ENCODE peak calls at places on chromosomes 1 and 21, in four cellular contexts. W is stomach, E is esophagus squamous epithelium, A is suprapubic skin. K is an unnamed sample.

GRCh38 chr1:234782821-234783220 is 172.8 kb upstream of the IRF2BP2 start:
- DNase-seq in W (no peak), E (no peak), A (no peak), K (no peak)

GRCh38 chr1:100615686-100616085 is 77.7 kb downstream of the GPR88 start:
- DNase-seq in W (no peak), E (no peak), A (no peak), K (no peak)

GRCh38 chr1:9890224-9890731 is 19.8 kb downstream of the CTNNBIP1 start:
- DNase-seq in W (peak; percentile 64), E (no peak), A (no peak), K (peak; percentile 22)

GRCh38 chr1:150615346-150616201 is 13.8 kb downstream of the ENSA start:
- DNase-seq in W (no peak), E (no peak), A (no peak), K (peak; percentile 51)

GRCh38 chr1:107081102-107081501 is 24.6 kb downstream of the PRMT6 start:
- DNase-seq in W (no peak), E (no peak), A (no peak), K (no peak)

GRCh38 chr1:194698908-194699318 is 1512.5 kb upstream of the B3GALT2 start:
- DNase-seq in W (no peak), E (no peak), A (no peak), K (no peak)

GRCh38 chr1:165452336-165453130 is 7.6 kb upstream of the RXRG start:
- DNase-seq in W (no peak), E (no peak), A (no peak), K (no peak)

GRCh38 chr21:42016364-42016985 is 6.3 kb upstream of the ZBTB21 start:
- DNase-seq in W (no peak), E (no peak), A (no peak), K (no peak)

GRCh38 chr1:54312874-54313316 is 93.3 kb downstream of the SSBP3 start:
- DNase-seq in W (no peak), E (no peak), A (peak; percentile 80), K (peak; percentile 47)

GRCh38 chr1:48851638-48852037 is 74.9 kb upstream of the BEND5 start:
- DNase-seq in W (no peak), E (no peak), A (no peak), K (no peak)

GRCh38 chr1:9128520-9129371 is at the start of gene GPR157:
- DNase-seq in W (peak; percentile 94), E (peak; percentile 60), A (peak; percentile 91), K (peak; percentile 95)

GRCh38 chr1:175222296-175222938 is 29.8 kb upstream of the KIAA0040 start:
- DNase-seq in W (no peak), E (no peak), A (no peak), K (no peak)

GRCh38 chr1:25232866-25233784 is 823 bp upstream of the SYF2 start:
- DNase-seq in W (peak; percentile 68), E (peak; percentile 21), A (peak; percentile 93), K (peak; percentile 90)

GRCh38 chr1:68421350-68421749 is 28.4 kb downstream of the RPE65 start:
- DNase-seq in W (no peak), E (no peak), A (no peak), K (no peak)

GRCh38 chr1:154860154-154860870 is 9.8 kb downstream of the KCNN3 start:
- DNase-seq in W (no peak), E (no peak), A (no peak), K (peak; percentile 62)

GRCh38 chr1:1317420-1317819 is 7.0 kb downstream of the INTS11 start:
- DNase-seq in W (no peak), E (no peak), A (no peak), K (no peak)
- TF ChIP-seq POLR2A in W (no peak), E (no peak), A (no peak), K (no peak)

DNA sequence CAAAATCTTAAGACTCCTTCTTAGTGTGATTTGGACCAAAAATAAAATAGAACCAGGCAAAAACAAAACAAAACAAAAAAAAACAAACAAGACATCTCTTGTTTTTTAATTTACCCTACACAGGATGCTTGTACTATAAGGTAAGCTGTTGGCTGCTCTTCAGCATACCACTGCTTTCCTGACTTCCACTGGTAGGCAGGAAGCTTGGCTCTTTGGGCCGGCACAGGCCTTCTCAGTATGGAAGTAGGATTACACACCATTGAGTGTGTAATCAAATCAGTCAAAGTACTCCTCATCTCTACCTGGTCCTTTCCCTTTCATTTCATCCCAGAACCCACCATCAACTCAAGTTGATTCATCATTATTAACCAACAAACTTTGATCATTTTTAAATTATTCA is 61.9 kb upstream of the RGS1 start:
- DNase-seq in W (no peak), E (no peak), A (no peak), K (no peak)
- H3K27me3 ChIP-seq in W (no peaks in the 10 kb centered on the region), E (no peaks in the 10 kb centered on the region), A (no peaks in the 10 kb centered on the region), K (no peaks in the 10 kb centered on the region)

GRCh38 chr21:45356251-45356650 is 48.7 kb upstream of the COL18A1 start:
- DNase-seq in W (no peak), E (no peak), A (no peak), K (no peak)

GRCh38 chr21:45357436-45358260 is 47.3 kb upstream of the COL18A1 start:
- DNase-seq in W (peak; percentile 60), E (no peak), A (no peak), K (peak; percentile 24)

GRCh38 chr21:45358261-45358670 is 46.7 kb upstream of the COL18A1 start:
- DNase-seq in W (no peak), E (no peak), A (no peak), K (no peak)

GRCh38 chr21:45355573-45355972 is 49.4 kb upstream of the COL18A1 start:
- DNase-seq in W (no peak), E (no peak), A (no peak), K (no peak)

DNA sequence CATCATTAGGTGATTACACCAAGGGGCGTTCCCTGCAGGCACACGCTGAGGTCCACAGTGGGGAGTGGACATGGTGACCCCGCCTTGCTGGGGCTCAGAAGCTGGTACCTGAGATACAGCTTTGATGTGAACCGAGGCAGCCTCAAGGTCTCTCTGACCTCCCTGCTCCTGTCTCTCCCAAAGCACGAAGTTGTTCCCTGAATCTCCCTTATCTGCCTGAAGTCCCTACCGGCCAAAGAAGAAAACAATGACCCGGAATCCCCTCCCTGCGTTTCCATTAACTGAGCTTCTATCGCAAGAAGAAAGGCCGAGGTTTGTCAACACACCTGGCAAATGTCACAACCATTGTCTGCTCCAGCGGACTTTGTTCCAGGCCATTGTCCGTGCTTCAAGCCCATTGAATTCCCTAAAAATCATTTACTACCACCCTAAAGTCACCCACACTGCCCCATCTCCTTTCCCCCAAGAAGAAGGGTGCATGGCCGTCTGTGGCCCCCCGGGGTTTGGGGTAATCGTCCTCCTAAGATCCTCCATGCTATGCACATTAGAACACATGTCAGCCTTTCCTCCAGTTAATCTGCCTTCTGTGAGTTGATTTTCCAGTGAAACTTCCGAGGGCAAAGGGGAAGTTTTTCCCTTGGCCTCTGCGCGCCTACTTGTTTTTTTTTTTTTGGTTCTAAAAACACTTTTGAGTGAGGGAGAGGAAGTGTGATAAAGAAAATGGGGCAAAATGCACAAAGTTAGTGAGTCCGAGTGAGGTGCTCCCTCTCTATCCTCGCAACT is 48.1 kb upstream of the COL18A1 start:
- DNase-seq in W (no peak), E (no peak), A (no peak), K (no peak)
- H3K4me1 ChIP-seq in W (peaks cover 14% of the 10 kb centered on the region), E (peaks cover 18% of the 10 kb centered on the region), A (peaks cover 37% of the 10 kb centered on the region), K (peaks cover 3% of the 10 kb centered on the region)

GRCh38 chr1:184052194-184052559 is 647 bp downstream of the TSEN15 start:
- DNase-seq in W (no peak), E (no peak), A (no peak), K (no peak)

GRCh38 chr1:184052750-184053149 is 1.2 kb downstream of the TSEN15 start:
- DNase-seq in W (no peak), E (no peak), A (no peak), K (no peak)

GRCh38 chr1:184051138-184051484 is 419 bp upstream of the TSEN15 start:
- DNase-seq in W (no peak), E (no peak), A (no peak), K (no peak)

GRCh38 chr1:184050631-184051030 is 899 bp upstream of the TSEN15 start:
- DNase-seq in W (no peak), E (no peak), A (no peak), K (no peak)

DNA sequence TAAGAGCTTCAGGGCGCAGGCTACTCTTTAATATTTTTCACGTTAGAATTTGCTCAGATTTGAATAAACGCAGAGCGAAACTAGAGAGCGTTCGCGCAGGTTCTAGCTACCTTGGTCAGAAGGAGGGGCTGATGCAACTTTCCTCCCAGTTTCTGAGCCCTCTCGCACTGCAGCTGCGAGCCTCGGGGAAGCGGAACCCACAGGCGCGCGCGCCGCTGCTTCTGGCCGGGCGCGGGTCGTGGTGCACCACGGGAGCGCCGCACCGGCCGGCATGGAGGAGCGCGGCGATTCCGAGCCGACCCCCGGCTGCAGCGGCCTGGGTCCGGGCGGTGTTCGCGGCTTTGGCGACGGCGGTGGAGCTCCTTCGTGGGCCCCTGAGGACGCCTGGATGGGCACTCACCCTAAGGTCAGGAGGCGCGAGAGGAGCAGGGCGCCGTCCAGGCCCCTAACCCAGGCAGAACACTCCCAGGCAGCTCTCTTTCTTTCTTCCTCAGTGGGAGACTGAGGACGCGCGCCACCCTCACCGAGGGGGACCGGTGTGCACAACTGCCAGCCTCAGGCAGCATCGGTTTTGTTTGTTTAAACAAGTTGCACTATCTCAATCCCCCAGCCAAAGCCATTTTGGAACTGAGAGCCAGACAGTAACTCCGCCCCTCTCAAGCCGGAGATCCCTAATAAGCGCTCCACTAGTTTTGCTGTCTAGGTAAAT is at the start of gene TSEN15:
- DNase-seq in W (peak; percentile 86), E (no peak), A (peak; percentile 78), K (peak; percentile 82)
- TF ChIP-seq POLR2A in W (no peak), E (peak; percentile 59), A (no peak), K (peak; percentile 45)

DNA sequence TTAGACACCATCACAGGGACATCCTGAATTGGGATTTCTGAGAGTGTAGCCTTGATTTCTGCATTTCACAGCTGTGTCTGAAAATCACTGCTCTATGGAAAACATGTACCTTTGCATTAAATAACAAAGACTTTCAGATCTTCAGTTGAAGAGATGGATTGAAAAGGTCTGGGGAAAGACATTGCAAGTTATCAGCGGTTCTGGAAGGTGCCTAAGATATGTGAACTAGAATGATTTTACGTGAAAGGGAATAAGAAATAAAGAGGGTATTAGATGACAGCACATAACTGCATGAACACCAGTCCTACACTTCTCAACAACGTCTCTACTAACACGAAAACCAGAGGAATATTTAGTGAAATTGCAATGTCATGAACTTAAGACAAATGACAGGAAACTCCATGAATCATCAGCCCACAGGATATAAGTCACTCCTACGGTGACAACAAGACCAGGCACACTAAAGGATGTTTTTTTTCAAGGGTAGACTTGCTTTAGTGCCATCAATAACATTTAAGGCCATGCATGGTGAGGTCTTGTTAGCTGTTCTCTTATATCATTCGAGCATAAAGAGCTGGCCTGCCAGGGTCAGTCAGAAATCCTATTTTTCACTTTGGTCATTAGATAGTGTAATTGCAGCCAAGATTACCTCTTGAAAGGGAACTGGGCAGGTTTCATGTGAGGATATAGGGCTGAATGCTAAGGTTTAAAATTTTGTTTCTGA is 283.1 kb downstream of the GRIK1 start:
- DNase-seq in W (no peak), E (no peak), A (no peak), K (no peak)
- H3K27me3 ChIP-seq in W (no peaks in the 10 kb centered on the region), E (no peaks in the 10 kb centered on the region), A (no peaks in the 10 kb centered on the region), K (no peaks in the 10 kb centered on the region)

DNA sequence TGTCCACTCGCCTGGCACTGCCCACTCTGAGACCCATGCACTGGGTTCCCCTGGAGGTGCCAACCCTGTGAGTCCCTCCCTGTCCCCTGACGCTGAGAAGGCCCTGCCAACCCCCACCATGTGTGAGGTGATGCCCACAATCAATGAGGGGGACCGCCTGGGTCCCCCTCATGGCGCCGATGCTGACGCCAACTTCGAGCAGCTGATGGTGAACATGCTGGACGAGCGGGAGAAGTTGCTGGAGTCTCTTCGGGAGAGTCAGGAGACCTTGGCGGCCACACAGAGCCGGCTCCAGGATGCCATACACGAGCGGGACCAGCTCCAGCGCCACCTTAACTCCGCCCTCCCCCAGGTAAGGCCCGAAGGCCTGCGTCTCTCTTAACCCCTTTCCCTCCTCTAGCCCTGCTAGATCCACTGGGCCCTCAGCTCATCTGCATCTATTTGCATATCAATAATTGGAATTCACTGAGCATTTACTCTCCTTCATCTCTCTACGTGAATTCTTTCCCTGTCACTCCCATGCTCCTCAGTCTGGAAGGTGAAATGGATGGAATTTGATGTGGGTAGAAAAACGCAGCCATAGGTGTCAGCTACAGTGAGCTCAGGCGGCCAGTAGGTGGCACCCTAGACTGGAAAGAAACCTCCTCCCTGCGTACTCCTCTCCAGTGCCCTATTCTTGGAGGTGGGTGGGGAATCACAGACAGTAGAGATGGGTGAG is 12.8 kb downstream of the PPFIA4 start:
- DNase-seq in W (peak; percentile 77), E (no peak), A (no peak), K (peak; percentile 74)
- H3K4me1 ChIP-seq in W (peaks cover 36% of the 10 kb centered on the region), E (no peaks in the 10 kb centered on the region), A (peaks cover 12% of the 10 kb centered on the region), K (peaks cover 2% of the 10 kb centered on the region)

K was measured in transverse colon.